ENCODE peak calls at places on chromosomes 1 and 21, in four cellular contexts. X is colonic mucosa, T is natural killer cell, C is A549. E is an unnamed sample.
A peak's percentile ranks its signal among the peaks of the same experiment; 100 is the strongest.

GRCh38 chr1:14810631-14811325 is 212.3 kb downstream of the KAZN start:
- DNase-seq in C (no peak), X (no peak), T (no peak), E (no peak)

GRCh38 chr1:223037845-223038244 is 105.2 kb downstream of the TLR5 start:
- DNase-seq in T (no peak), C (no peak), X (no peak), E (no peak)

GRCh38 chr1:68339505-68339904 is 107.2 kb upstream of the WLS start:
- DNase-seq in X (no peak), C (no peak), T (no peak), E (no peak)

GRCh38 chr1:109630081-109630880 is 10.6 kb downstream of the AMPD2 start:
- DNase-seq in T (peak; percentile 22), X (peak; percentile 21), C (no peak), E (no peak)

GRCh38 chr1:30535595-30536325 is 187.6 kb downstream of the MATN1 start:
- DNase-seq in C (no peak), T (no peak), X (no peak), E (no peak)

GRCh38 chr1:240831191-240831631 is 219.3 kb upstream of the GREM2 start:
- DNase-seq in C (no peak), T (no peak), X (no peak), E (no peak)

GRCh38 chr1:77652970-77653516 is 29.4 kb downstream of the ZZZ3 start:
- DNase-seq in C (no peak), T (no peak), X (no peak), E (no peak)

GRCh38 chr1:32250893-32251716 is at the start of gene LCK:
- DNase-seq in X (no peak), T (peak; percentile 56), C (no peak), E (peak; percentile 59)

GRCh38 chr1:202214089-202214843 is 20.7 kb downstream of the LGR6 start:
- DNase-seq in T (no peak), C (no peak), X (no peak), E (no peak)

GRCh38 chr1:23727362-23727811 is 15.9 kb upstream of the ELOA start:
- DNase-seq in C (peak; percentile 36), T (no peak), X (peak; percentile 59), E (no peak)

GRCh38 chr1:15046487-15047165 is 106.9 kb upstream of the TMEM51 start:
- DNase-seq in C (peak; percentile 66), X (peak; percentile 70), T (peak; percentile 60), E (peak; percentile 26)

GRCh38 chr21:37587203-37587602 is 220.6 kb downstream of the DYRK1A start:
- DNase-seq in C (no peak), T (no peak), X (no peak), E (no peak)

DNA sequence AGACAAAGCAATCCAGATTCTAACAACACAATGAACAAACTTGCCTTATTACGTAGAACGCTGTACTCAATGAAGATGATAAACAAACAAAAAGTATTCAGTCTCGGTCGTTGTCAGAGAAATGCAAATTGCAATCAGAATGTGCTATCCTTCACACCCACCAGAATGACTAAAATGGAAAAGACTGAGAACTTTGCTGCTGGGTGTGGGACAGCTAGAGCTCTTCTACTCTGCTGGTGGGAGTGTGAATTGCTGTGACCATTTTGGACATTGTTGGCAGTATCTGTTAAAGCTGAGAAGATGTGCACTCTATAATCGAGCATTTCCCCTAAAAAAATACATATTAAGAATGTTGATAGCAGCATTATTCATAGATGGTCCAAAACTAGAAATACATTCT is 111.4 kb downstream of the PEX14 start:
- DNase-seq in C (no peak), X (no peak), T (no peak), E (no peak)
- TF ChIP-seq CTCF in C (no peak), X (no peak), T (no peak), E (no peak)

GRCh38 chr1:53050310-53050709 is 11.7 kb upstream of the PODN start:
- DNase-seq in T (no peak), X (no peak), C (no peak), E (no peak)
- TF ChIP-seq CTCF in T (no peak), X (no peak), C (no peak), E (no peak)

DNA sequence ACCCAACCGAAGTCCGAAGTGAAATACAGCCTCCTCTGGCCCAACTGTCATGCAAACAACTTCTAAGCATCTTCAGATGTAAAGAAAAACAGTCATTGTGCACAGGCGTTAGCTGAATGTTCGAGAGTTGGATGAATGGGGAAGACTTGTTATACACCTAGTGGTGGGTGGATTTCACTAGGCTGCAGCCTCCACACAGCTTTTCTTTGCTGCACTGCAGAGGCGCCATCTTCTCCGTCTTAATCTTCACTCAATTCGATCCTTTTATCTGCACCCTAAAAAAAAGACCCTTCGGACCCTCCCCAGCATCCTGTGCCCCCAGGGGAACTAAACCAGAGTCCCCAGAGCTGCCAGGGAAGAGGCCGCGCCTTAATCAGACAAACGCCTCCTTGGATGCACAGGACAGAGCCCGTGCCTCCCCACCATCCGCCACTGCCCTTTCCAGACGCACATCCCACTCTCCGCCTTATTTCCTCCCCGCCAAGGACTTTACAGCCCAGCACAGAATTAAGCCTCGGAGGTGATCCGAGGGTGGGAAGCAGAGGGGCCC is 1.4 kb downstream of the APP start:
- DNase-seq in T (no peak), X (peak; percentile 59), C (peak; percentile 69), E (peak; percentile 39)
- TF ChIP-seq CTCF in T (no peak), X (peak; percentile 33), C (peak; percentile 17), E (no peak)

DNA sequence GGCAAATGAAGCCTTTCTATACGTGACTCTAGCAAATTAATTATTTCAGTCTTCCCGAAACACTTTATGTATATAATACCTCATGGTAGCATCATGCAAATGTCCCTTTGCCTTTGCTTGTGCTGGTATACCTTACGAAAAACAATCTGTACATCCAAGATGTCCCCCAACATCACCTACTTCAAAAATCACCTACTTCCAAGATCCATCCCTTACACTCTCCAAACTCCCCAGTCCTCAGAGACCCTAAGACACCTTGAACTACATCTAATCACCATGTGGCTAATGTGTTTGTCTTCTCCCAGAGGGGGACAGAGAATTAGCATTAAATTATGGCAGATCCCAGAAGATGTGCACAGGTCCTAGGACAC is 46.5 kb upstream of the CRNN start:
- DNase-seq in X (no peak), T (no peak), C (no peak), E (no peak)
- TF ChIP-seq CTCF in X (no peak), T (peak; percentile 17), C (no peak), E (peak; percentile 22)

DNA sequence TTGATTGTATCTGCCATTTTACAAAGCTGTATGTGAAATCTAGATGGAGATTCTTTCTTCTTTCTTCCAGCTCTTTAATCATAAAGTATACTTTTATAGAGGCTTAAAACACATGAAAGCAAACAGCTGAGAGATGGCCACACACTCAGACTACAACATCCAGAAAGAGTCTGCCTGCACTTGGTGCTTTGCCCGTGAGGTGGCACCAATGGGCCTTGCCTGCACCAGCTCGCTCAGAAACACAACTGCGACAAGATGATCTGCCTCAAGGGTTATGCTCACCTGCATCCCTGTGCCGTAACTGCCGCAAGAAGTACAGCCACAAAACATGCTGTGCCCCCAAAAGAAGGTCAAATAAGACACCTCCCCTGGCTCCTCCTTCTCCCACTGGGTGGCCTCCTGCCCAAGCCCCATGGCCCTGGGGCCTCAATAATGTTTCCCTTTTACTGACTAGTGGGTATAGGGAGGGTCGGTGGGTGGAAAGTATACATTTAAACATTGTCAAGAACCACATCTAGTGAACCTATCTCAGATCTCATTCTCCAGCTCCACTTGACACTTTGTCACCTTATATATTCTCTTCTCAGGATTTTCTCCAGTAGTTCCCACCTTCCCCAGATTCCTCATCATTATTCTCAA is 66.7 kb upstream of the ANGPTL3 start:
- DNase-seq in X (peak; percentile 52), T (no peak), C (peak; percentile 67), E (no peak)
- TF ChIP-seq CTCF in X (peak; percentile 41), T (no peak), C (peak; percentile 66), E (no peak)

GRCh38 chr1:6033986-6034749 is 11.5 kb upstream of the KCNAB2 start:
- DNase-seq in C (peak; percentile 37), X (peak; percentile 45), T (peak; percentile 40), E (no peak)

GRCh38 chr1:6034750-6035096 is 11.0 kb upstream of the KCNAB2 start:
- DNase-seq in T (no peak), C (no peak), X (no peak), E (no peak)

GRCh38 chr1:6035719-6036118 is 10.0 kb upstream of the KCNAB2 start:
- DNase-seq in T (no peak), C (no peak), X (no peak), E (no peak)

GRCh38 chr1:6037338-6037762 is 8.3 kb upstream of the KCNAB2 start:
- DNase-seq in X (no peak), C (no peak), T (no peak), E (peak; percentile 30)

GRCh38 chr1:6035265-6035664 is 10.4 kb upstream of the KCNAB2 start:
- DNase-seq in X (no peak), C (no peak), T (no peak), E (no peak)
- TF ChIP-seq CTCF in X (no peak), C (no peak), T (no peak), E (no peak)

DNA sequence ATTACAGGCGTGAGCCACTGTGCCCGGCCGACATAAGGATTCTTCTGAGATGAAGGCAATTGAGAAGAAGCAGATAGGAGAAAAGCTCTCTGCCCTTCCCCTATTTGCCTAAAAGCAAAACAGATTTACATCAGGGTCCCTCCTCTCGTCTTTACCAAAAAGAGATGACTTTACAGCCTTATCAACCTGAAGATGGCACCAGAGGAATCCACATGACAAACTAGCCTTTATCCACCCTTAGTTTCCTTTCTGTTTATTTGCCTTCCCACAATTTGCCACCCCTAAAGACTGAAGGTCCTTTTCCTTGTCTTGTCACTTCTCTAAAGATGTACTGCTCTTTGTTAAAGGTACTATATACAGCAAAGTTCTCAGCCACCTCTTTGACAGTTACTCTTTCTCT is 70.7 kb upstream of the KRTAP19-8 start:
- DNase-seq in C (no peak), X (no peak), T (no peak), E (no peak)
- TF ChIP-seq CTCF in C (no peak), X (no peak), T (no peak), E (no peak)

GRCh38 chr1:164891615-164892014 is 332.6 kb downstream of the PBX1 start:
- DNase-seq in X (no peak), T (no peak), C (peak; percentile 12), E (no peak)
- TF ChIP-seq CTCF in X (no peak), T (no peak), C (no peak), E (no peak)

DNA sequence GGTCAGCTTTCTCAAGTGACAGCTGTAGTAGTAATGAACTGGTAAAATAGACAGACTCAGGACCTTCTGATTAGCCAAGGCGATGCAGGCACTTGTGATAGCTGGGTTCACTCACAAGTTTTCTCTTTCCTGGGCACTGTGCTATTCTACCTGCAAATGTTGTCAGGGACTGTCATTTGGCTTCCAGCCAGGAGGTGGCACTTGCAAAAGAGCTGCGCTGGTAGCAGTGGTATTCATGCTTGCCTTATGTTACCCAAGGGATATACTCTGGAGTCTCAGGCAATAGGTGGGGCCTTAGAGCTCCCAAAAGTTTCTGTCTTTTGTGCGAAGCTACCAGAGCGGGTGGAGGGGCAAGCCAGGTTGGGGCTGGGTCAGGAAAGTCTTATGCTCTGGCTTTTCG is 23.5 kb downstream of the IFI44 start:
- DNase-seq in C (peak; percentile 0), T (no peak), X (no peak), E (no peak)
- TF ChIP-seq CTCF in C (no peak), T (no peak), X (no peak), E (no peak)

GRCh38 chr1:9448132-9449105 is 90.8 kb upstream of the SLC25A33 start:
- DNase-seq in X (no peak), T (no peak), C (no peak), E (no peak)
- TF ChIP-seq CTCF in X (no peak), T (no peak), C (peak; percentile 13), E (no peak)